ENCODE peak calls at places on chromosomes 6 and 20, in five cellular contexts. One of them, this sample, is unnamed.

GRCh38 chr20:50385733-50386640 is 124.2 kb upstream of the PTPN1 start:
- DNase-seq in GM04504: no peak
- DNase-seq in posterior cingulate gyrus: no peak
- DNase-seq in stimulated activated CD4-positive, alpha-beta T cell treated with anti-CD3 and anti-CD28 coated beads, Interleukin-1b, Interleukin-23, amount 100 ng/mL, for 24 hours: no peak
- DNase-seq in cardiac fibroblast: no peak
- DNase-seq in this sample: peak; percentile 65

GRCh38 chr6:110474500-110474899 is 1.9 kb downstream of the SLC22A16 start:
- DNase-seq in cardiac fibroblast: no peak
- DNase-seq in stimulated activated CD4-positive, alpha-beta T cell treated with anti-CD3 and anti-CD28 coated beads, Interleukin-1b, Interleukin-23, amount 100 ng/mL, for 24 hours: no peak
- DNase-seq in posterior cingulate gyrus: no peak
- DNase-seq in GM04504: no peak
- DNase-seq in this sample: no peak

GRCh38 chr20:32463642-32464400 is 105.7 kb downstream of the ASXL1 start:
- DNase-seq in cardiac fibroblast: no peak
- DNase-seq in stimulated activated CD4-positive, alpha-beta T cell treated with anti-CD3 and anti-CD28 coated beads, Interleukin-1b, Interleukin-23, amount 100 ng/mL, for 24 hours: no peak
- DNase-seq in posterior cingulate gyrus: peak; percentile 70
- DNase-seq in GM04504: no peak
- DNase-seq in this sample: no peak

GRCh38 chr20:1890469-1891262 is 4.5 kb upstream of the SIRPA start:
- DNase-seq in cardiac fibroblast: no peak
- DNase-seq in GM04504: no peak
- DNase-seq in stimulated activated CD4-positive, alpha-beta T cell treated with anti-CD3 and anti-CD28 coated beads, Interleukin-1b, Interleukin-23, amount 100 ng/mL, for 24 hours: no peak
- DNase-seq in posterior cingulate gyrus: no peak
- DNase-seq in this sample: no peak

GRCh38 chr20:51339721-51340450 is 202.6 kb downstream of the NFATC2 start:
- DNase-seq in cardiac fibroblast: no peak
- DNase-seq in posterior cingulate gyrus: no peak
- DNase-seq in stimulated activated CD4-positive, alpha-beta T cell treated with anti-CD3 and anti-CD28 coated beads, Interleukin-1b, Interleukin-23, amount 100 ng/mL, for 24 hours: no peak
- DNase-seq in GM04504: no peak
- DNase-seq in this sample: no peak

GRCh38 chr20:53883098-53883762 is 187.2 kb downstream of the BCAS1 start:
- DNase-seq in cardiac fibroblast: no peak
- DNase-seq in posterior cingulate gyrus: no peak
- DNase-seq in stimulated activated CD4-positive, alpha-beta T cell treated with anti-CD3 and anti-CD28 coated beads, Interleukin-1b, Interleukin-23, amount 100 ng/mL, for 24 hours: no peak
- DNase-seq in GM04504: no peak
- DNase-seq in this sample: no peak

GRCh38 chr20:58084566-58084965 is 143.9 kb downstream of the ANKRD60 start:
- DNase-seq in GM04504: no peak
- DNase-seq in cardiac fibroblast: no peak
- DNase-seq in stimulated activated CD4-positive, alpha-beta T cell treated with anti-CD3 and anti-CD28 coated beads, Interleukin-1b, Interleukin-23, amount 100 ng/mL, for 24 hours: no peak
- DNase-seq in posterior cingulate gyrus: no peak
- DNase-seq in this sample: no peak

GRCh38 chr6:11434565-11435326 is 102.8 kb upstream of the TMEM170B start:
- DNase-seq in posterior cingulate gyrus: no peak
- DNase-seq in GM04504: no peak
- DNase-seq in cardiac fibroblast: peak; percentile 75
- DNase-seq in stimulated activated CD4-positive, alpha-beta T cell treated with anti-CD3 and anti-CD28 coated beads, Interleukin-1b, Interleukin-23, amount 100 ng/mL, for 24 hours: no peak
- DNase-seq in this sample: no peak

GRCh38 chr20:37071481-37071911 is 24.3 kb downstream of the RBL1 start:
- DNase-seq in GM04504: peak; percentile 16
- DNase-seq in posterior cingulate gyrus: no peak
- DNase-seq in cardiac fibroblast: peak; percentile 21
- DNase-seq in stimulated activated CD4-positive, alpha-beta T cell treated with anti-CD3 and anti-CD28 coated beads, Interleukin-1b, Interleukin-23, amount 100 ng/mL, for 24 hours: peak; percentile 5
- DNase-seq in this sample: peak; percentile 28

GRCh38 chr6:96075826-96076225 is 60.1 kb downstream of the FUT9 start:
- DNase-seq in stimulated activated CD4-positive, alpha-beta T cell treated with anti-CD3 and anti-CD28 coated beads, Interleukin-1b, Interleukin-23, amount 100 ng/mL, for 24 hours: no peak
- DNase-seq in cardiac fibroblast: no peak
- DNase-seq in GM04504: no peak
- DNase-seq in posterior cingulate gyrus: no peak
- DNase-seq in this sample: no peak

GRCh38 chr6:149909701-149910470 is 12.0 kb upstream of the RAET1E start:
- DNase-seq in stimulated activated CD4-positive, alpha-beta T cell treated with anti-CD3 and anti-CD28 coated beads, Interleukin-1b, Interleukin-23, amount 100 ng/mL, for 24 hours: no peak
- DNase-seq in cardiac fibroblast: no peak
- DNase-seq in GM04504: no peak
- DNase-seq in posterior cingulate gyrus: no peak
- DNase-seq in this sample: no peak

GRCh38 chr6:1081566-1081965 is 230.3 kb upstream of the FOXQ1 start:
- DNase-seq in stimulated activated CD4-positive, alpha-beta T cell treated with anti-CD3 and anti-CD28 coated beads, Interleukin-1b, Interleukin-23, amount 100 ng/mL, for 24 hours: no peak
- DNase-seq in cardiac fibroblast: no peak
- DNase-seq in posterior cingulate gyrus: no peak
- DNase-seq in GM04504: no peak
- DNase-seq in this sample: no peak

GRCh38 chr20:39897058-39897457 is 792.0 kb downstream of the MAFB start:
- DNase-seq in GM04504: peak; percentile 40
- DNase-seq in posterior cingulate gyrus: no peak
- DNase-seq in stimulated activated CD4-positive, alpha-beta T cell treated with anti-CD3 and anti-CD28 coated beads, Interleukin-1b, Interleukin-23, amount 100 ng/mL, for 24 hours: no peak
- DNase-seq in cardiac fibroblast: no peak
- DNase-seq in this sample: no peak

GRCh38 chr6:55943329-55943728 is 67.9 kb upstream of the BMP5 start:
- DNase-seq in posterior cingulate gyrus: no peak
- DNase-seq in cardiac fibroblast: peak; percentile 26
- DNase-seq in stimulated activated CD4-positive, alpha-beta T cell treated with anti-CD3 and anti-CD28 coated beads, Interleukin-1b, Interleukin-23, amount 100 ng/mL, for 24 hours: no peak
- DNase-seq in GM04504: no peak
- DNase-seq in this sample: no peak

GRCh38 chr20:45117581-45117980 is 2.6 kb upstream of the WFDC5 start:
- DNase-seq in stimulated activated CD4-positive, alpha-beta T cell treated with anti-CD3 and anti-CD28 coated beads, Interleukin-1b, Interleukin-23, amount 100 ng/mL, for 24 hours: no peak
- DNase-seq in GM04504: no peak
- DNase-seq in cardiac fibroblast: no peak
- DNase-seq in posterior cingulate gyrus: no peak
- DNase-seq in this sample: no peak

GRCh38 chr6:56259163-56259562 is 11.8 kb upstream of the COL21A1 start:
- DNase-seq in stimulated activated CD4-positive, alpha-beta T cell treated with anti-CD3 and anti-CD28 coated beads, Interleukin-1b, Interleukin-23, amount 100 ng/mL, for 24 hours: no peak
- DNase-seq in posterior cingulate gyrus: no peak
- DNase-seq in cardiac fibroblast: peak; percentile 47
- DNase-seq in GM04504: no peak
- DNase-seq in this sample: no peak

GRCh38 chr20:8933391-8933807 is 135.5 kb upstream of the PLCB4 start:
- DNase-seq in GM04504: no peak
- DNase-seq in stimulated activated CD4-positive, alpha-beta T cell treated with anti-CD3 and anti-CD28 coated beads, Interleukin-1b, Interleukin-23, amount 100 ng/mL, for 24 hours: no peak
- DNase-seq in posterior cingulate gyrus: no peak
- DNase-seq in cardiac fibroblast: peak; percentile 5
- DNase-seq in this sample: no peak

GRCh38 chr6:90397047-90397446 is 100.4 kb upstream of the BACH2 start:
- DNase-seq in GM04504: no peak
- DNase-seq in stimulated activated CD4-positive, alpha-beta T cell treated with anti-CD3 and anti-CD28 coated beads, Interleukin-1b, Interleukin-23, amount 100 ng/mL, for 24 hours: no peak
- DNase-seq in cardiac fibroblast: no peak
- DNase-seq in posterior cingulate gyrus: no peak
- DNase-seq in this sample: no peak

GRCh38 chr6:5149160-5149559 is 64.0 kb downstream of the PPP1R3G start:
- DNase-seq in posterior cingulate gyrus: no peak
- DNase-seq in stimulated activated CD4-positive, alpha-beta T cell treated with anti-CD3 and anti-CD28 coated beads, Interleukin-1b, Interleukin-23, amount 100 ng/mL, for 24 hours: no peak
- DNase-seq in GM04504: no peak
- DNase-seq in cardiac fibroblast: no peak
- DNase-seq in this sample: no peak

GRCh38 chr20:36315545-36316351 is 9.6 kb downstream of the DLGAP4 start:
- DNase-seq in GM04504: no peak
- DNase-seq in posterior cingulate gyrus: no peak
- DNase-seq in stimulated activated CD4-positive, alpha-beta T cell treated with anti-CD3 and anti-CD28 coated beads, Interleukin-1b, Interleukin-23, amount 100 ng/mL, for 24 hours: no peak
- DNase-seq in cardiac fibroblast: no peak
- DNase-seq in this sample: no peak

GRCh38 chr6:106916891-106917290 is 57.6 kb downstream of the CD24 start:
- DNase-seq in stimulated activated CD4-positive, alpha-beta T cell treated with anti-CD3 and anti-CD28 coated beads, Interleukin-1b, Interleukin-23, amount 100 ng/mL, for 24 hours: no peak
- DNase-seq in GM04504: no peak
- DNase-seq in posterior cingulate gyrus: no peak
- DNase-seq in cardiac fibroblast: no peak
- DNase-seq in this sample: no peak

GRCh38 chr6:73134588-73134987 is 90.7 kb downstream of the KHDC1L start:
- DNase-seq in cardiac fibroblast: peak; percentile 15
- DNase-seq in stimulated activated CD4-positive, alpha-beta T cell treated with anti-CD3 and anti-CD28 coated beads, Interleukin-1b, Interleukin-23, amount 100 ng/mL, for 24 hours: peak; percentile 18
- DNase-seq in posterior cingulate gyrus: peak; percentile 50
- DNase-seq in GM04504: peak; percentile 17
- DNase-seq in this sample: no peak

GRCh38 chr20:57478176-57478575 is 46.8 kb downstream of the CTCFL start:
- DNase-seq in posterior cingulate gyrus: no peak
- DNase-seq in stimulated activated CD4-positive, alpha-beta T cell treated with anti-CD3 and anti-CD28 coated beads, Interleukin-1b, Interleukin-23, amount 100 ng/mL, for 24 hours: no peak
- DNase-seq in GM04504: no peak
- DNase-seq in cardiac fibroblast: no peak
- DNase-seq in this sample: no peak

GRCh38 chr6:97394160-97394748 is 111.2 kb upstream of the MMS22L start:
- DNase-seq in GM04504: peak; percentile 17
- DNase-seq in cardiac fibroblast: peak; percentile 68
- DNase-seq in posterior cingulate gyrus: no peak
- DNase-seq in stimulated activated CD4-positive, alpha-beta T cell treated with anti-CD3 and anti-CD28 coated beads, Interleukin-1b, Interleukin-23, amount 100 ng/mL, for 24 hours: peak; percentile 0
- DNase-seq in this sample: peak; percentile 10

GRCh38 chr6:167798453-167798852 is 28.3 kb upstream of the AFDN start:
- DNase-seq in cardiac fibroblast: no peak
- DNase-seq in posterior cingulate gyrus: no peak
- DNase-seq in GM04504: no peak
- DNase-seq in stimulated activated CD4-positive, alpha-beta T cell treated with anti-CD3 and anti-CD28 coated beads, Interleukin-1b, Interleukin-23, amount 100 ng/mL, for 24 hours: no peak
- DNase-seq in this sample: no peak